ENCODE peak calls at places on chromosomes 5 and 9, in eight cellular contexts. L, N, F, X, Y, V, H and I are unnamed samples.

GRCh38 chr9:134657666-134658377 is 16.2 kb downstream of the COL5A1 start:
- DNase-seq in L (no peak), N (no peak), F (no peak), X (no peak), Y (no peak), V (no peak), H (no peak), I (no peak)

GRCh38 chr9:81686614-81687520 is 2.5 kb downstream of the TLE1 start:
- DNase-seq in L (peak), N (peak), F (peak), X (peak), Y (peak), V (peak), H (peak), I (peak)

GRCh38 chr9:95857122-95857521 is 18.4 kb upstream of the ERCC6L2 start:
- DNase-seq in L (no peak), N (peak), F (peak), X (no peak), Y (no peak), V (no peak), H (no peak), I (no peak)

GRCh38 chr5:55914141-55914413 is 62.9 kb downstream of the IL31RA start:
- DNase-seq in L (no peak), N (no peak), F (no peak), X (no peak), Y (no peak), V (no peak), H (no peak), I (no peak)

GRCh38 chr9:125537442-125538091 is 169.4 kb downstream of the MAPKAP1 start:
- DNase-seq in L (no peak), N (no peak), F (no peak), X (no peak), Y (no peak), V (no peak), H (no peak), I (no peak)

GRCh38 chr5:176530406-176530982 is 6.7 kb downstream of the RNF44 start:
- DNase-seq in L (no peak), N (no peak), F (no peak), X (no peak), Y (no peak), V (no peak), H (no peak), I (no peak)

GRCh38 chr9:35962126-35962906 is 4.4 kb upstream of the OR2S2 start:
- DNase-seq in L (no peak), N (no peak), F (peak), X (peak), Y (no peak), V (no peak), H (no peak), I (no peak)

GRCh38 chr5:136197462-136198142 is 4.6 kb upstream of the SMIM32 start:
- DNase-seq in L (no peak), N (no peak), F (no peak), X (no peak), Y (no peak), V (no peak), H (no peak), I (no peak)

GRCh38 chr5:177228751-177229150 is 74.8 kb downstream of the RAB24 start:
- DNase-seq in L (no peak), N (no peak), F (no peak), X (no peak), Y (no peak), V (no peak), H (no peak), I (no peak)

GRCh38 chr5:145293716-145294115 is 541.4 kb downstream of the PRELID2 start:
- DNase-seq in L (no peak), N (no peak), F (no peak), X (no peak), Y (no peak), V (no peak), H (no peak), I (no peak)

GRCh38 chr5:139133237-139133636 is 64.9 kb downstream of the SIL1 start:
- DNase-seq in L (no peak), N (peak), F (no peak), X (no peak), Y (no peak), V (no peak), H (no peak), I (no peak)

GRCh38 chr5:122498163-122498562 is 186.1 kb downstream of the SNCAIP start:
- DNase-seq in L (no peak), N (no peak), F (peak), X (no peak), Y (no peak), V (no peak), H (no peak), I (no peak)

GRCh38 chr5:112372543-112372942 is 46.5 kb downstream of the EPB41L4A start:
- DNase-seq in L (no peak), N (no peak), F (no peak), X (no peak), Y (no peak), V (no peak), H (no peak), I (no peak)

DNA sequence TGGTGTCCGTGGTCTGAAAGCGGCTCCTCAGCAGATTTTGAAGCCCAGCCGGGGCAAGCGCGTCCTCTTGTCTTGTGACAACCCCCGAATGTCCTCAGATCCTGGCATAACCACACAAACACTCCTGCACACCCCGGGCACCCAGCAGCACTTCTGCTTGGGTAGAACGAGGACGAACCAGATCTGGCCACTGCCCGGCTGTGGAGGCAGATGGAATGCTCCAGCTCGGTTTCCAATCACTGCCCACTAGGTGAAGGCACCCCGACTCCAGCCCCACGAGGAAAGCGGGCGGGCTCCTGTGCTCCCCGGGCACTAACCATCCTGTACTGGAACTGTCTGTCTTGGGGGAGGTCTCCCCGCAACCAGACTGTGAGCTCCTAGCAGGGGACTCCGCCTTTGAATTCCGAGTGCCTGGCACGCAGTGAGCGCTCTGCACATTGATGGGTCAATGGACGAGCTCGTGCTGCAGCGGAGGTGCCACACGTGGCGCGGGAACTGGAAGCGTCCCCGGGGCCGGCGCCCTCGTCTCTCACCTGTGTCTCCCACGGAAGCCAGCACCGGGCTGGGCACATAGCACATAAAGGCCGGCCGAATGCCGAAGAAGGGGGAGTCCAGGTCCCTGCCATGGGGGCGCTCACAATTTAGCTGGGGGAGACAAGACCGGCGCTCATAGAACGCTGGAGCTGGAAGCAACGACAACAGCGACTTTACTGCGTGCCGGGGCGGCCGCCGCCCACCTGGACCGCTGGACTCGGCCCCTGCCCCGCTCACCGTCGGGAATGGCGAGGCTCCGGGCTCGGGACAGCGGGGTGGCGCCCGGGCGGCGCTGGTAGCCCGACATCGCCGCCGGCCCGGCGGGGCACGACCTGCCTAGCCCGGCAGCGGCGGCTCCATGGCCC is 608 bp downstream of the ENTR1 start:
- DNase-seq in L (no peak), N (peak), F (peak), X (peak), Y (no peak), V (peak), H (peak), I (peak)
- TF ChIP-seq POLR2A in L (peak), N (no peak), F (peak), X (peak), Y (no peak), V (no peak), H (no peak), I (no peak)

GRCh38 chr9:37363124-37363523 is 59.4 kb upstream of the GRHPR start:
- DNase-seq in L (no peak), N (no peak), F (no peak), X (no peak), Y (no peak), V (no peak), H (no peak), I (no peak)
- TF ChIP-seq POLR2A in L (no peak), N (no peak), F (no peak), X (no peak), Y (no peak), V (no peak), H (no peak), I (no peak)

GRCh38 chr5:157362502-157362901 is 96.6 kb downstream of the CYFIP2 start:
- DNase-seq in L (no peak), N (no peak), F (no peak), X (no peak), Y (no peak), V (no peak), H (no peak), I (no peak)

GRCh38 chr5:157365732-157366131 is 94.3 kb upstream of the NIPAL4 start:
- DNase-seq in L (no peak), N (no peak), F (peak), X (no peak), Y (no peak), V (no peak), H (no peak), I (no peak)

GRCh38 chr5:157359350-157359910 is 93.5 kb downstream of the CYFIP2 start:
- DNase-seq in L (no peak), N (no peak), F (no peak), X (no peak), Y (no peak), V (no peak), H (no peak), I (no peak)

GRCh38 chr5:157361865-157362465 is 96.0 kb downstream of the CYFIP2 start:
- DNase-seq in L (peak), N (peak), F (peak), X (no peak), Y (no peak), V (no peak), H (no peak), I (peak)

DNA sequence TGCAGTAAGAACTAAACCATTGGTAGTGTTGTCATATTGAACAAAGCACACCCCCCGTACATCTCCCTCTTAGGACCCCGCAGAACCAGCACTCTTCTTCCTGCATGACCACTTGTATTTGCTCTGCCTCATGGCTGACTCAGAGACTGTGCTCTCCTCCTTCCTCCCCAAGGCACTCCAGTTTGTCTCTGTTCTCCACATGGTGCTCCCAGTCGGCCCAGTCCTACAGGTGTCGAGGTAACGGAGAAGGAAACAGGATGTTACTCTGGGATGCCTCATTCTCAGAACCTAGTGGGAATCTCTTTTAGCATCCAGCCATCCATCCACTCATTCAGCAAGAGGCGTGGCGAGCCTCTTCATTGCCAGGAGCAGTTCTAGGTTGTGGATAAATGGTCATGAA is 97.0 kb upstream of the NIPAL4 start:
- DNase-seq in L (no peak), N (no peak), F (peak), X (no peak), Y (no peak), V (no peak), H (no peak), I (no peak)
- TF ChIP-seq POLR2A in L (no peak), N (no peak), F (no peak), X (no peak), Y (no peak), V (no peak), H (no peak), I (no peak)

DNA sequence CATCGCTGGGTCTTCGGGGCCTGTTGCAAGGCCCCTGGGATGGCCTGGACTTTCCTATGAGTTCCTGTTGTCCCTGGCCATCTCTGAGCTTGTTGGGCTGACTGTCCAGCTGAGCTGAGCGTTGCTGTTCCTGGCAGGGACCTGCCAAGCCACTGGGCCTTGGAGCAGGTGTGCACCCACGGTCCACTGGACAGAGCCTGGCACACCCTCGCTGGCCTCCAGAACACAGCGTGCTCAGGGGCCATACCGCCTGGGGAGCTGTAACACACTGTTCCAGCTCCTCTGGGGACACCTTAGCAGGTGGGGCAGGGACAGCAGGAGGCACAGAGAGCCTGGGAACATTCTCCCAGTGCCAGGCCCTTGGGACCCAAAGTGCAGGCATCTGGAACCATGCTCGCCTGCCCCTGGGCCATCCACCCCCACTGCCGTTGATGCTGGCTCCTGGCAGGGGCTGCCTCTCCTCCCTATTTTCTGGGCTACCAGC is 188.2 kb downstream of the C9orf50 start:
- DNase-seq in L (no peak), N (no peak), F (no peak), X (no peak), Y (no peak), V (no peak), H (peak), I (no peak)
- TF ChIP-seq POLR2A in L (no peak), N (no peak), F (no peak), X (no peak), Y (no peak), V (no peak), H (no peak), I (no peak)

GRCh38 chr5:93123127-93123526 is 457.9 kb downstream of the NR2F1-AS1 start:
- DNase-seq in L (no peak), N (no peak), F (no peak), X (no peak), Y (no peak), V (no peak), H (no peak), I (no peak)

GRCh38 chr5:93120771-93121170 is 460.2 kb downstream of the NR2F1-AS1 start:
- DNase-seq in L (no peak), N (no peak), F (no peak), X (no peak), Y (no peak), V (no peak), H (no peak), I (no peak)

GRCh38 chr5:93117753-93118531 is 463.1 kb downstream of the NR2F1-AS1 start:
- DNase-seq in L (no peak), N (peak), F (peak), X (no peak), Y (no peak), V (no peak), H (no peak), I (no peak)

DNA sequence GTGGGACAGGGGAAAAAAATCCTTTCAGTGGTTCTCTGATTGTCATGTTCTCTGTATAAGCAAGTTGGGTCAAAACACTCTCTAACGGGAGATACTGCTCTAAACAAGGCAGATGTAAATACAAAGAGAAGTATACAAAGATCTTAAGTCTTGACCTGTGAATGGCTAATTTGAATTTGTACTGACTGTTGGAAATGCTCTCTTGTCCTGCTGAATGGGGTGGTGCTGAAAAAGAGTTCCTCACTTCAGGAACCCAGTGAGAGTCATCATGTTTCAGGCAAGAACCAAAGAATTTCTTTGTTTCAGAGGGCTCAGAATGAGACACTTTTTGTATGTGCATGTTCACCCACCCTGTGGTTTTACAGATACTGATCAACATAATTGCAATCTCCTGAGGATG is 461.0 kb downstream of the NR2F1-AS1 start:
- DNase-seq in L (no peak), N (no peak), F (no peak), X (no peak), Y (no peak), V (no peak), H (no peak), I (no peak)
- TF ChIP-seq POLR2A in L (no peak), N (no peak), F (no peak), X (no peak), Y (no peak), V (no peak), H (no peak), I (no peak)

GRCh38 chr5:43120720-43121564 is at the start of gene ZNF131:
- DNase-seq in L (peak), N (peak), F (peak), X (peak), Y (peak), V (peak), H (peak), I (peak)
- TF ChIP-seq POLR2A in L (peak), N (peak), F (peak), X (peak), Y (peak), V (peak), H (peak), I (peak)

GRCh38 chr9:37424204-37424685 is 1.7 kb downstream of the GRHPR start:
- DNase-seq in L (no peak), N (no peak), F (no peak), X (no peak), Y (no peak), V (no peak), H (peak), I (no peak)

GRCh38 chr9:37423508-37423907 is 1.0 kb downstream of the GRHPR start:
- DNase-seq in L (no peak), N (no peak), F (no peak), X (no peak), Y (no peak), V (no peak), H (no peak), I (no peak)

GRCh38 chr9:37420271-37421215 is 2.0 kb upstream of the GRHPR start:
- DNase-seq in L (no peak), N (no peak), F (no peak), X (no peak), Y (no peak), V (no peak), H (no peak), I (no peak)

GRCh38 chr9:37421914-37422288 is 595 bp upstream of the GRHPR start:
- DNase-seq in L (peak), N (peak), F (no peak), X (no peak), Y (no peak), V (no peak), H (peak), I (no peak)

DNA sequence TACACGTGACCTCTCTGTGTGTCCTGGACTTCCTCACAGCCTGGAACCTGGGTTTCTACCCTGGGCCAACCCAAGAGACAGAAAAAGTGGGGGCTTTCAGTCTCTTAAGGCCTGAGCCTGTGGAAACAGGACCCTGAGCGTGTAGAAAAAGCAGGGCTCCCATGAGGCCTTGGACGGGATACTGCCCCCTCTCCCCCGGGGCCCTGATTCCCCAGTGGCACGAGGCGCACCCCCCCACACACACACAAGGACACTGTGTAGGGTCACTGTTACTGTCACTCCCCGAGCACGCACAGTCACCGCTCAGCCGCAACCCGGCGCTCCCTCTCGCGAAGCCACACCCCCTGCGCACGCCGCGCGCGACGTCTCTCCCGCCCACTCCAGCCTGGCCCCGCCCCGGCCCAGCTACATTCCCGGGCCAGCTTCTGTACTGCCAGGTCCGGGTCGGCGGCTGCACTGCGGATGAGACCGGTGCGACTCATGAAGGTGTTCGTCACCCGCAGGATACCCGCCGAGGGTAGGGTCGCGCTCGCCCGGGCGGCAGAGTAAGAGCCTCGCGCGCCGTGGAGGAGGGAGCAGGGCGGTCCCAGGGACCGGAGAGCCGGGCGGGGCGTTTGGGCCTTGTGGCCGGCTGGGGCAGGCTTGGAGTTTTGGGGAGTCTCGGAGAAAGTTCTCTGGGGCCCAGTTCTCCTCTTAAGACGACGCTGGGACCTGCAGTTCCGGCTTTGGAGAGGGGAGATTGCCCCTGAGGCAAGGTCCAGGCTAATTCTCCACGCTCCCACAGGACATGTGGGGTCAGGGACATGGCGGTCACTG is at the start of gene GRHPR:
- DNase-seq in L (peak), N (peak), F (peak), X (peak), Y (peak), V (peak), H (peak), I (peak)
- TF ChIP-seq POLR2A in L (peak), N (peak), F (peak), X (peak), Y (peak), V (peak), H (peak), I (peak)

GRCh38 chr5:34913072-34913471 is 2.2 kb downstream of the RAD1 start:
- DNase-seq in L (no peak), N (no peak), F (peak), X (no peak), Y (no peak), V (no peak), H (no peak), I (no peak)

GRCh38 chr5:34916518-34916917 is 1.0 kb downstream of the BRIX1 start:
- DNase-seq in L (no peak), N (no peak), F (no peak), X (no peak), Y (no peak), V (no peak), H (no peak), I (peak)

GRCh38 chr5:34914671-34915138 is 599 bp downstream of the RAD1 start:
- DNase-seq in L (no peak), N (no peak), F (peak), X (no peak), Y (no peak), V (peak), H (peak), I (peak)

GRCh38 chr5:34915856-34916192 is 313 bp downstream of the BRIX1 start:
- DNase-seq in L (no peak), N (no peak), F (no peak), X (no peak), Y (no peak), V (no peak), H (no peak), I (peak)

DNA sequence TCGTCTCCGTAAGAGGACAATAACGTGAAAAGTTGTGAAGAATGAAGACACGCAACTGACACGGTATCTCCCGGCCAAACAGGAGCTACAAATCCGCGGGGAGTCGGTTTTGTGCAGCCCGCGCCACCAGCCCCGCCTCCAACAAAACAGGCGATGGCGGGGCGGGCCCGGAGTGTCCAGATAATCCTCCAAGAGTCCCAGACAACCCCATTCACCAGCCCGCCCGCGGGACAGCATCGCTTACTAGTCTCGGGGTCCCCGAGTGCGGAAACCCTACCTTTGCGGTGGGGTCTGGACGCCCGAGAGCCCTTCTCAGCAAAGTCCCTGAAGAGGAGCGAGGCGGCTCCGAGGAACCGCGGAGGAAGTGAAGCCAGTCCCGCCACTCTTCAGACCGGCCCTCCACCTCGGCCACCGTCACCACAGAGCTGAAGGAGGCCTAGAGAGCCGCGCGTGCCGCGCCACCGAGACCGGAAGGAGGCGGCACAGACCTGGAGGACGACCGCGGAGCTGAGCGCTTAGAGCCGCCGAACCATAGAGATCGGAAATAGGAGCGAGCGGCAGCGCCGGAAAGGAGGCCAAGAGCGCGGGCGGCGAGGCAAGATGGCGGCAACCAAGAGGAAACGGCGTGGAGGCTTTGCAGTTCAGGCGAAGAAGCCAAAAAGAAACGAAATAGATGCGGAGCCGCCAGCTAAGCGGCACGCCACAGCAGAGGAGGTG is at the start of the genes BRIX1 and RAD1:
- DNase-seq in L (peak), N (peak), F (peak), X (peak), Y (peak), V (peak), H (peak), I (peak)
- TF ChIP-seq POLR2A in L (peak), N (peak), F (peak), X (peak), Y (peak), V (peak), H (peak), I (peak)